ENCODE peak calls at places on chromosomes 12 and 14, in four cellular contexts. D is K562, X is WTC11, R is HepG2. E is an unnamed sample.
A peak's percentile ranks its signal among the peaks of the same experiment; 100 is the strongest.

GRCh38 chr14:95513261-95513660 is 3.2 kb downstream of the SYNE3 start:
- DNase-seq in X (no peak), D (no peak), R (no peak), E (no peak)

GRCh38 chr14:61836184-61836583 is 74.0 kb downstream of the SNAPC1 start:
- DNase-seq in D (no peak), X (no peak), R (no peak), E (no peak)

GRCh38 chr12:81330480-81330879 is 252.6 kb downstream of the ACSS3 start:
- DNase-seq in R (no peak), D (no peak), X (no peak), E (no peak)

GRCh38 chr12:39145175-39145999 is 240.0 kb upstream of the CPNE8 start:
- DNase-seq in R (no peak), D (no peak), X (peak; percentile 92), E (no peak)

GRCh38 chr14:20427231-20428009 is 8.5 kb downstream of the KLHL33 start:
- DNase-seq in D (peak; percentile 58), X (no peak), R (peak; percentile 68), E (peak; percentile 71)

GRCh38 chr12:2633176-2633824 is 161.5 kb upstream of the FKBP4 start:
- DNase-seq in R (no peak), X (no peak), D (no peak), E (no peak)

GRCh38 chr12:67927815-67928214 is 61.4 kb upstream of the IFNG-AS1 start:
- DNase-seq in R (no peak), D (no peak), X (no peak), E (no peak)

GRCh38 chr12:59151243-59151642 is 230.9 kb upstream of the LRIG3 start:
- DNase-seq in D (no peak), R (no peak), X (no peak), E (no peak)

GRCh38 chr12:130715996-130716917 is at the start of gene RIMBP2:
- DNase-seq in R (no peak), X (peak; percentile 55), D (no peak), E (no peak)

GRCh38 chr12:101414533-101415119 is 7.1 kb upstream of the ARL1 start:
- DNase-seq in R (peak; percentile 58), X (peak; percentile 15), D (peak; percentile 54), E (peak; percentile 13)

GRCh38 chr14:105176513-105176912 is 4.6 kb downstream of the NUDT14 start:
- DNase-seq in D (no peak), R (no peak), X (no peak), E (no peak)

GRCh38 chr12:55970775-55971174 is 3.1 kb upstream of the RAB5B start:
- DNase-seq in X (no peak), D (no peak), R (no peak), E (no peak)

GRCh38 chr14:32728957-32729356 is 209.7 kb upstream of the NPAS3 start:
- DNase-seq in R (no peak), X (no peak), D (no peak), E (no peak)

GRCh38 chr12:69875416-69875815 is 50.4 kb downstream of the MYRFL start:
- DNase-seq in X (peak; percentile 26), R (no peak), D (no peak), E (no peak)

GRCh38 chr12:69868695-69869094 is 43.7 kb downstream of the MYRFL start:
- DNase-seq in R (no peak), X (no peak), D (no peak), E (no peak)

GRCh38 chr12:69873429-69873828 is 48.4 kb downstream of the MYRFL start:
- DNase-seq in X (no peak), R (no peak), D (no peak), E (no peak)

GRCh38 chr12:69874606-69875005 is 49.6 kb downstream of the MYRFL start:
- DNase-seq in D (no peak), X (no peak), R (no peak), E (no peak)

DNA sequence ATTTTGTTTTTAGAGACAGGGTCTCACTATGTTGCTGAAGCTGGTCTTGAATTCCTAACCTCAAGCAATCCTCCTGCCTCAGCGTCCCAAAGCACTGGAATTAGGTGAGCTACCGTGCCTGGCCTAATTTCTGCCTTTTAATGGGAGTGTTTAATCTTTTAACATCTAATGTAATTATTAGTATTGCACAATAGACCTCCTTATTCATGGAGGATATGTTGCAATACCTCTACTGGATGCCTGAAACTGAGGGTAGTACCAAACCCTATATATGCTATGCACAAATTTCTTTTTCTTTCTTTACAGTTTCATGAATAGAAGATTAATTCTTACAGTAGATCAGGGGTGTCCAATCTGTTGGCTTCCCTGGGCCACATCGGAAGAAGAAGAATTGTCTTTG is 47.8 kb downstream of the MYRFL start:
- DNase-seq in R (no peak), X (no peak), D (no peak), E (no peak)
- TF ChIP-seq NR2C2 in R (no peak), X (no peak), D (no peak), E (no peak)

DNA sequence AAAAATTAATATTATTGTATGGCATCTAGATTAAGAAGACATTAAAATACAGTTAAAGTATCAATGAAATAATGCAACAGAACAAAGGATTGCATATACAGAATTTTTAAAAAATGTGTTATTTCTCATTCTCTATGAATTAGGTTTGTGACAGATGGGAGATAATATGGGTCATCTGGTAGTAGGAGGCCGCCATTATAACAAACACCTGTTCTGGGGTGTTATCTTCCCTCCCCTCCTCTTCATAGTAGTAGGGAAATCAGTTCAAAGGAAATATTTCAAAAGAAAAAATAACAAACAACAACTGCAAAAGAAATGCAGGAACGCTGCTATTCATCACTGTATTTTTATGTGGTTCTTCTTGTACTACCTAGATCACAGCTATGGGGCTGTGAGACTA is 187.0 kb upstream of the ATP2B1 start:
- DNase-seq in R (no peak), X (no peak), D (no peak), E (no peak)
- TF ChIP-seq NR2C2 in R (no peak), X (no peak), D (no peak), E (no peak)

DNA sequence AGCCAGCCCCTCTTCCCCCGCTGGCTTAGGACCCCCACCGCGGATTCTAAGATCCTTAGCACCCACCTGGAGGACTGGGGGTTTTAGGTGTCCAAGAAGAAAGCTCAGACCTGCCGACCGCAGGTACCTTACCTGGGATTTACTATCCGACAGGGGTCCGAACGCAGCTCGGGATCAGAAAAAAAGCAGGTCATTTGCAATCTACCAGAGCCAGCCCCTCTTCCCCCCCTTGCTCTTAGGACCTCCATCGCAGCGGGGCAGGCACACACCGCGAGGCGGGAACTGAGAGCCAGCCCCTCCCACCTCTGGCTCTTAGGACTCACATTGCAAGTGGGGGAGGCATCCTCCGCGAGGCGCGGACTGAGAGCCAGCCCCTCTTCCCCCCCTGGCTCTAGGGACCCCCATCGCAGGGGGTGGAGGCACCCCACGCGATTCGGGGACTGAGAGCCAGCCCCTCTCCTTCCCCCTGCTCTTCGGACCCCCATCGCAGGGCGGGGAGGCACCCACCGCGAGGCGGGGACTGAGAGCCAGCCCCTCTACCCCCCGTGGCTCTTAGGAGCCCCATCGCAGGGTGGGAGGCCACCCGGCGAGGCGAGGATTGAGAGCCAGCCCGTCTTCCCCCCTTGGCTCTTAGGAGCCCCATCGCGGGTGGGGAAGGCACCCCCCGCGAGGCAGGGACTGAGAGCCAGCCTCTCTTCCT is 45.3 kb downstream of the DDX11 start:
- DNase-seq in X (peak; percentile 72), D (peak; percentile 61), R (no peak), E (no peak)
- TF ChIP-seq NR2C2 in X (no peak), D (no peak), R (no peak), E (no peak)

GRCh38 chr14:35383569-35384385 is 20.8 kb downstream of the NFKBIA start:
- DNase-seq in X (no peak), R (no peak), D (no peak), E (no peak)

GRCh38 chr14:35387209-35387608 is 17.3 kb downstream of the NFKBIA start:
- DNase-seq in X (no peak), D (no peak), R (no peak), E (no peak)

GRCh38 chr14:35386673-35387125 is 17.9 kb downstream of the NFKBIA start:
- DNase-seq in X (no peak), D (peak; percentile 76), R (no peak), E (no peak)

GRCh38 chr14:35384386-35385041 is 20.0 kb downstream of the NFKBIA start:
- DNase-seq in R (peak; percentile 68), D (no peak), X (no peak), E (no peak)

GRCh38 chr14:35385042-35385839 is 19.3 kb downstream of the NFKBIA start:
- DNase-seq in R (peak; percentile 85), X (no peak), D (peak; percentile 57), E (no peak)
- TF ChIP-seq NR2C2 in R (peak; percentile 56), X (no peak), D (no peak), E (no peak)

DNA sequence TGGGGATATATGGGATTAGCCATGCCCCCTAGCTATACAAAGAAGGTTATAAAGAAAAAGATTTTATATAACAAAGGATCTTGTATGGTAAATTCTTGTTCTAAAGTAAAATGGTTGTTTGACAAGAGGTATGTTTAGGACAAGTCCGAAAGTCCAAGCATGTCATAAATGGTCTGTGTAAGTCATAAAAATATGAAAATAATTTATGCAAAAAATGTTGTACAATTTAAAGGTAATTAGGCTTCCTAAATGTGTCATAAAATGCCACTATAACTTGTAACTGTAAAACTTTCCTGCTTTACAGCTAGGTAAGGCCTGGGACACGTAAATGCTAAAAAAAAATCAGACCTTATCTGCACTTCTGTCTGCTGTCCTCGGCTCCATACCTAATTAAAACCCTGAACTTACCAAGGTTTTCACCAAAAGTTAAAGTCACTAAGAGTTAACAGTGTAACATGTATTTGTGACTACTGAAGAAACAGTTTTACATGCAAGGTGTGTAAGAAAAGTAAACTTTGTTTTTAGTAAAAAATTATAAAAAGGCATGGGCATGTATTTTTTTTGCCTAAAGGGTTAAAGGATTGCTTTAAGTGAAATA is 110.0 kb upstream of the RESF1 start:
- DNase-seq in D (no peak), X (no peak), R (no peak), E (no peak)
- TF ChIP-seq NR2C2 in D (no peak), X (no peak), R (no peak), E (no peak)

GRCh38 chr12:128567730-128568129 is 256.0 kb downstream of the SLC15A4 start:
- DNase-seq in D (no peak), X (no peak), R (no peak), E (no peak)

GRCh38 chr12:128573907-128574306 is 249.9 kb downstream of the SLC15A4 start:
- DNase-seq in R (no peak), X (no peak), D (no peak), E (no peak)

GRCh38 chr12:128572311-128572810 is 251.4 kb downstream of the SLC15A4 start:
- DNase-seq in R (no peak), D (peak; percentile 46), X (no peak), E (no peak)

GRCh38 chr12:128571906-128572305 is 251.9 kb downstream of the SLC15A4 start:
- DNase-seq in X (no peak), R (no peak), D (no peak), E (no peak)

DNA sequence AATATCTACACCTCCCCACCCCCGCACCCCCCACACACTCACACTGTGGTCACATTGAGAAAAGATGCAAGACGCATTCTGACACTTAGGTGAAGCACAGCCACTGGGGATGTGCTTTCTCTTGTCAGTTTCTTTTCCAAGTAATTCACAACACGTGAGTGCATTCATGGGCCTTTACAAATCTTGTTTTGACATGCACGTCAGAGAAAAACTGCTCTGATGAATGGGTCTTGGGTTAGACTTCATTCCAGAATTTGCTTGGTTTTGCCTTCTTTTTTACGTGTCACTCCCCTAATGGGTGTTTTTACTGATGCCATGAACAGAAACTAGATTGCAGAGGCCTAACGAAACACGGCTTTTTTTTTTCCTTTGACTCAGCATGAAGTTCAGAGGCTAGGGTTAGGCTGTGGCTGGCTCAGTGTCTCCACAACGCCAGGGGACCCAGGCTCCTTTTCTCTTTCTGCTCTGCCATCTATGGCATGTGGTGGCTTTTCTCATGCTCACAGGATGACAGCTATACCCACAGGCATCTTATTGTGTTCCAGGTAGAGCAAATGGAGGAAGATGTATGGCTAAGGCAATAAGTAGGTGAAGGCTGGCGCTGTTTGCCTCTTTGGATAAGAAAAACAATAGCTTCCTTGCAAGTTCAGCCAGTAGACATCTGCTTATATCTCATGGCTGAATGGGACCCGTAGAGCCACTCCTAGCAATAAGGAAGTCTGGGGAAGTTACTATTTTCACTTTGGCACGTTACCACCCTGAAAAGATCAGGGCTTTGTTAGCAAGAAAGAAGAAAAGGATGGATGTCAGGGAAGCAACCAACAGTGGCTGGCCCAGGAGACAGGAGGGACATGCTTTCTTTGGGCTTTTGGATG is 253.3 kb downstream of the SLC15A4 start:
- DNase-seq in D (no peak), R (no peak), X (no peak), E (peak; percentile 51)
- TF ChIP-seq NR2C2 in D (no peak), R (no peak), X (no peak), E (no peak)

E was measured in GM12878.